ENCODE peak calls at places on chromosome 7, in five cellular contexts. O, E, Y, T and H are unnamed samples.

GRCh38 chr7:67462781-67463191 is 466.2 kb downstream of the TYW1 start:
- DNase-seq in O (no peak), E (no peak), Y (no peak), T (no peak), H (no peak)

GRCh38 chr7:32515890-32516550 is 20.7 kb downstream of the AVL9 start:
- DNase-seq in O (no peak), E (no peak), Y (no peak), T (no peak), H (no peak)

GRCh38 chr7:113331155-113331898 is 213.0 kb upstream of the SMIM30 start:
- DNase-seq in O (no peak), E (no peak), Y (no peak), T (no peak), H (no peak)

GRCh38 chr7:116499168-116500070 is at the start of gene CAV2:
- DNase-seq in O (no peak), E (no peak), Y (no peak), T (peak; percentile 61), H (no peak)

GRCh38 chr7:27997188-27997707 is 183.3 kb downstream of the JAZF1 start:
- DNase-seq in O (no peak), E (no peak), Y (no peak), T (no peak), H (no peak)

GRCh38 chr7:154484943-154485342 is 432.7 kb downstream of the DPP6 start:
- DNase-seq in O (no peak), E (no peak), Y (no peak), T (no peak), H (no peak)

GRCh38 chr7:155340071-155340531 is 42.4 kb downstream of the INSIG1 start:
- DNase-seq in O (no peak), E (no peak), Y (no peak), T (no peak), H (no peak)

GRCh38 chr7:3063016-3063753 is 19.5 kb upstream of the CARD11 start:
- DNase-seq in O (no peak), E (no peak), Y (no peak), T (no peak), H (peak; percentile 44)

GRCh38 chr7:17690030-17690429 is 250.3 kb downstream of the SNX13 start:
- DNase-seq in O (no peak), E (no peak), Y (no peak), T (no peak), H (no peak)

GRCh38 chr7:141427134-141427533 is 124.1 kb upstream of the AGK start:
- DNase-seq in O (no peak), E (no peak), Y (no peak), T (no peak), H (no peak)

GRCh38 chr7:30136743-30137485 is 2.1 kb downstream of the MTURN start:
- DNase-seq in O (no peak), E (no peak), Y (no peak), T (no peak), H (no peak)

GRCh38 chr7:149729983-149730801 is 43.2 kb downstream of the ZNF467 start:
- DNase-seq in O (no peak), E (no peak), Y (no peak), T (no peak), H (no peak)

GRCh38 chr7:128742206-128742605 is 3.0 kb downstream of the CALU start:
- DNase-seq in O (no peak), E (no peak), Y (no peak), T (no peak), H (no peak)

GRCh38 chr7:5456420-5456819 is 32.8 kb upstream of the TNRC18 start:
- DNase-seq in O (no peak), E (no peak), Y (no peak), T (no peak), H (no peak)

GRCh38 chr7:96306385-96307125 is 15.3 kb downstream of the SLC25A13 start:
- DNase-seq in O (no peak), E (no peak), Y (no peak), T (no peak), H (no peak)
- H3K4me1 ChIP-seq in O (peaks cover 69% of the 10 kb centered on the region), E (peaks cover 10% of the 10 kb centered on the region), Y (no peaks in the 10 kb centered on the region), T (peaks cover 17% of the 10 kb centered on the region), H (no peaks in the 10 kb centered on the region)

GRCh38 chr7:156429514-156429913 is 211.1 kb upstream of the RNF32 start:
- DNase-seq in O (no peak), E (no peak), Y (no peak), T (no peak), H (no peak)
- H3K4me3 ChIP-seq in O (no peak overlapping the region), E (no peak overlapping the region), Y (no peak overlapping the region), T (no peak overlapping the region), H (no peak overlapping the region)

GRCh38 chr7:134431805-134432204 is 27.1 kb downstream of the AKR1B1 start:
- DNase-seq in O (no peak), E (no peak), Y (no peak), T (no peak), H (no peak)

GRCh38 chr7:134434701-134435100 is 24.2 kb downstream of the AKR1B1 start:
- DNase-seq in O (no peak), E (no peak), Y (no peak), T (no peak), H (no peak)

GRCh38 chr7:134433430-134433829 is 25.5 kb downstream of the AKR1B1 start:
- DNase-seq in O (no peak), E (no peak), Y (no peak), T (no peak), H (no peak)

GRCh38 chr7:134435161-134435920 is 23.6 kb downstream of the AKR1B1 start:
- DNase-seq in O (no peak), E (no peak), Y (no peak), T (no peak), H (no peak)

GRCh38 chr7:134432296-134433152 is 26.4 kb downstream of the AKR1B1 start:
- DNase-seq in O (peak; percentile 93), E (peak; percentile 40), Y (peak; percentile 79), T (peak; percentile 100), H (peak; percentile 61)
- H3K27ac ChIP-seq in O (peak overlapping the region; percentile 73), E (peak overlapping the region; percentile 78), Y (no peak overlapping the region), T (peak overlapping the region; percentile 79), H (peak overlapping the region; percentile 8)

DNA sequence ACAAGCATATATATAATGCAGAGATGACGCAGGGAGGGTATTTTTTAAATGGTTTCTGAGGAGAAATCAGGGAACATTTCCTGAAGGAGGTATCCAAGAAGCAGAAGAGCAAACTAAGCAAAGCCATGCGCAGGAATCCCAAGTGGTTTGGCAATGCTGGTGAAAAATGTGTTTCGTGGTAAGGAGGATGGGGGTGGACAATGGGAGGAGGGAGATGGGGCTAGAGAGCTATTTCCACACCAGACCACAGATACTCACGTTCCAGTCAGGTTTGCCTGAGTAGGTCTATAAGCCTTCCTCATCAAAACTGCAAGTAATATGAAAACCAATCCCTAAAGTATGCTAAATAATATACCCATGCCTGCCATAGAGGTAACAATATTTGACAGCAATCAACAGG is 223.7 kb upstream of the MKLN1 start:
- DNase-seq in O (no peak), E (no peak), Y (no peak), T (no peak), H (no peak)
- H3K4me1 ChIP-seq in O (peaks cover 59% of the 10 kb centered on the region), E (peaks cover 21% of the 10 kb centered on the region), Y (peaks cover 41% of the 10 kb centered on the region), T (peaks cover 48% of the 10 kb centered on the region), H (peaks cover 27% of the 10 kb centered on the region)

GRCh38 chr7:47244692-47245091 is 337.2 kb downstream of the TNS3 start:
- DNase-seq in O (no peak), E (no peak), Y (no peak), T (no peak), H (no peak)

GRCh38 chr7:47239034-47239433 is 342.9 kb downstream of the TNS3 start:
- DNase-seq in O (no peak), E (no peak), Y (no peak), T (no peak), H (no peak)

GRCh38 chr7:47236480-47237208 is 345.3 kb downstream of the TNS3 start:
- DNase-seq in O (no peak), E (no peak), Y (no peak), T (no peak), H (no peak)

GRCh38 chr7:47241112-47242065 is 340.5 kb downstream of the TNS3 start:
- DNase-seq in O (no peak), E (no peak), Y (no peak), T (no peak), H (no peak)

DNA sequence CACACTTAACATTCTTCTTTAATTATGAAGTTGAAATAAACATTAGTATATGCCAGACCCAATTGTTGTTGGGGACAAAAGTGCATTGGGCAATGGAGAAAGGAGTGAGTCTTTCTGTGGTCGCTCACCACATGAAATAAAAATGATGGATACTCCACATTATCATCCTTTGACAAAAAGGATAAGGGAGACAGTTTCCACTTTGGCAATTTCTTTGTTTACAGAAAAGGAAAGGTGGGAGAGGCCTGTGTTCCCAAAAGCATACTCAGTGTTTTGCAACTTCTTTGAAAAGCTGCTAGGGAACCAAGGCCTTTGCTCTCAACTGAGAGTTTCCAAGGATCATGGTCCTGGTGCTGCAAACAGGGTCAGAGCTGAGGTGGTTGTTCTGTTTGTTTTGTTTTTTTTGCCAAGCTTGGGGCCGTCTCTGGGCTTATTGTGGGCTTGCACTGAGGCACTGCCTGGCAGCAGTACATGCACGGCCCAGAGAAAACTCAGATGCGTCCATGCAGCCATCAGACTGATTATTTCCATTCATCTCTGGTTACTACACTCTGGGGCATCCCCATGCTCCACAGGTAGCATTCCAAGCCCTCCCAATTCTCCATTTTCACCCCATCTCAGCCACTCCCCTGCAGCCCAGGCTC is 341.9 kb downstream of the TNS3 start:
- DNase-seq in O (no peak), E (no peak), Y (no peak), T (no peak), H (no peak)
- H3K4me3 ChIP-seq in O (no peak overlapping the region), E (no peak overlapping the region), Y (no peak overlapping the region), T (no peak overlapping the region), H (no peak overlapping the region)

DNA sequence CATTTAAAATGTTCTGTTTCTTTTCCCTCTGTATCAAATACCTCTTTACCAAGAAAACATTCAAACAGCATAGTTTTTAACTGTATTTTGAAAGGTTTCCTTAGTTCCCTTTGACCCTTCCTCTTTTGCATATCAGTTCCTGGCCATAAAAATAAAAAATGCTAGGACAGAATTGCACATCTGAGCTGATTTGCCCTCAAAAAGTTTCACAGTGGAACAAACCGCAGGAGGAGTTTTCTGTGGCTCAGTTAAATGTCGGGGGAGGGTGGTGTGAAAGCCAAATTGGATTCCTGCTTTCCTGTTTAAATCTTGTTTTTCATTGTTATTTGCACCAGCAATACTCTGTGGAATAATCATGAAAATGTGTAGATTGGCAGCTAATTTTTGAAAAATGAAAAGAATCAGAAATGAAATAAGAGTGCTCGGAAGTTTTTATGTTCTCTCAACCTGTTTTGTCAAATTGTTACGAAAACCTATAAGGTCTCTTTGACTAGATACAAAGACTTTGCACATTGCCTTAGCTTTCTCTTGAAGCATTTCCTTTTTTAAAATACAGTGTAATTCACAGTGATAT is 8.2 kb downstream of the IKZF1 start:
- DNase-seq in O (no peak), E (no peak), Y (peak; percentile 37), T (no peak), H (no peak)
- H3K27ac ChIP-seq in O (peak overlapping the region; percentile 13), E (no peak overlapping the region), Y (peak overlapping the region; percentile 86), T (no peak overlapping the region), H (peak overlapping the region; percentile 86)